ENCODE peak calls at places on chromosomes 16 and 17, in four cellular contexts. One of them, this sample, is unnamed.

GRCh38 chr16:2207872-2208271 is 2.6 kb downstream of the MLST8 start:
- DNase-seq in naive B cell: no peak
- DNase-seq in NCI-H2081: no peak
- DNase-seq in upper lobe of right lung: no peak
- DNase-seq in this sample: no peak

GRCh38 chr17:70479779-70480178 is 310.4 kb downstream of the KCNJ2 start:
- DNase-seq in naive B cell: no peak
- DNase-seq in upper lobe of right lung: no peak
- DNase-seq in NCI-H2081: no peak
- DNase-seq in this sample: no peak

GRCh38 chr17:40433551-40434384 is 9.5 kb upstream of the IGFBP4 start:
- DNase-seq in NCI-H2081: no peak
- DNase-seq in upper lobe of right lung: peak
- DNase-seq in naive B cell: no peak
- DNase-seq in this sample: no peak

GRCh38 chr17:386145-386876 is 33.7 kb upstream of the RPH3AL start:
- DNase-seq in upper lobe of right lung: peak
- DNase-seq in naive B cell: peak
- DNase-seq in NCI-H2081: peak
- DNase-seq in this sample: no peak

GRCh38 chr16:84582958-84583516 is 34.8 kb downstream of the COTL1 start:
- DNase-seq in naive B cell: no peak
- DNase-seq in upper lobe of right lung: no peak
- DNase-seq in NCI-H2081: no peak
- DNase-seq in this sample: no peak

GRCh38 chr16:48681520-48681919 is 71.5 kb upstream of the N4BP1 start:
- DNase-seq in NCI-H2081: no peak
- DNase-seq in naive B cell: no peak
- DNase-seq in upper lobe of right lung: no peak
- DNase-seq in this sample: no peak

GRCh38 chr17:17149520-17150449 is 56.3 kb downstream of the PLD6 start:
- DNase-seq in upper lobe of right lung: no peak
- DNase-seq in naive B cell: no peak
- DNase-seq in NCI-H2081: no peak
- DNase-seq in this sample: no peak

GRCh38 chr16:87956169-87956770 is 5.0 kb downstream of the BANP start:
- DNase-seq in NCI-H2081: no peak
- DNase-seq in naive B cell: peak
- DNase-seq in upper lobe of right lung: no peak
- DNase-seq in this sample: peak

GRCh38 chr16:66953462-66954096 is 7.5 kb upstream of the CES3 start:
- DNase-seq in NCI-H2081: no peak
- DNase-seq in upper lobe of right lung: no peak
- DNase-seq in naive B cell: no peak
- DNase-seq in this sample: no peak

GRCh38 chr17:1315409-1315808 is 35.9 kb downstream of the TRARG1 start:
- DNase-seq in upper lobe of right lung: no peak
- DNase-seq in naive B cell: no peak
- DNase-seq in NCI-H2081: no peak
- DNase-seq in this sample: no peak

GRCh38 chr16:71746442-71747046 is 22.0 kb upstream of the PHLPP2 start:
- DNase-seq in NCI-H2081: peak
- DNase-seq in upper lobe of right lung: no peak
- DNase-seq in naive B cell: peak
- DNase-seq in this sample: peak

GRCh38 chr17:77328823-77329740 is 188.3 kb downstream of the SEC14L1 start:
- DNase-seq in NCI-H2081: no peak
- DNase-seq in upper lobe of right lung: peak
- DNase-seq in naive B cell: no peak
- DNase-seq in this sample: no peak

GRCh38 chr16:26177438-26177837 is 485.7 kb downstream of the HS3ST4 start:
- DNase-seq in upper lobe of right lung: no peak
- DNase-seq in NCI-H2081: no peak
- DNase-seq in naive B cell: no peak
- DNase-seq in this sample: no peak

GRCh38 chr17:78993241-78993956 is 13.7 kb upstream of the LGALS3BP start:
- DNase-seq in naive B cell: peak
- DNase-seq in upper lobe of right lung: peak
- DNase-seq in NCI-H2081: peak
- DNase-seq in this sample: no peak

GRCh38 chr17:17107281-17107680 is 65.0 kb downstream of the MPRIP start:
- DNase-seq in naive B cell: no peak
- DNase-seq in upper lobe of right lung: no peak
- DNase-seq in NCI-H2081: no peak
- DNase-seq in this sample: no peak

GRCh38 chr17:29514792-29515191 is 52.0 kb downstream of the ABHD15 start:
- DNase-seq in upper lobe of right lung: no peak
- DNase-seq in naive B cell: no peak
- DNase-seq in NCI-H2081: no peak
- DNase-seq in this sample: no peak